ENCODE peak calls at places on chromosomes 13 and 19, in four cellular contexts. R, D, N and L are unnamed samples.

GRCh38 chr13:92802776-92803175 is 423.8 kb upstream of the GPC6 start:
- DNase-seq in D (no peak), R (no peak), N (no peak), L (no peak)

GRCh38 chr19:16268676-16269319 is 55.8 kb upstream of the KLF2 start:
- DNase-seq in R (no peak), D (no peak), N (no peak), L (no peak)

GRCh38 chr13:74258951-74259350 is 124.7 kb upstream of the KLF12 start:
- DNase-seq in N (no peak), D (no peak), R (no peak), L (no peak)

GRCh38 chr19:9913237-9914000 is 22.9 kb downstream of the OLFM2 start:
- DNase-seq in N (peak), D (peak), R (no peak), L (peak)

GRCh38 chr13:113904411-113904810 is 40.5 kb upstream of the GAS6 start:
- DNase-seq in R (no peak), N (no peak), D (peak), L (peak)

GRCh38 chr19:10503002-10503789 is at the start of gene KEAP1:
- DNase-seq in R (peak), D (peak), N (no peak), L (peak)

GRCh38 chr19:2255982-2256685 is at the start of gene JSRP1:
- DNase-seq in R (no peak), N (no peak), D (no peak), L (no peak)

GRCh38 chr13:111568290-111568689 is 247.8 kb downstream of the TEX29 start:
- DNase-seq in N (no peak), R (peak), D (no peak), L (no peak)

GRCh38 chr19:52648336-52648990 is 10.3 kb upstream of the ZNF83 start:
- DNase-seq in D (no peak), R (no peak), N (no peak), L (no peak)